ENCODE peak calls at places on chromosome 17, in eight cellular contexts. O is progenitor cell of endocrine pancreas; C is RPMI7951; N is non-pigmented ciliary epithelial cell; Y is small intestine; K is activated CD8-positive, alpha-beta T cell treated with anti-CD3 and anti-CD28 coated beads, Interleukin-2, amount 10 ng/mL, durations not matched to agents 7 days and 5 days; D is HFF-Myc; X is AG10803. G is an unnamed sample.

GRCh38 chr17:29119265-29119664 is 60.9 kb downstream of the MYO18A start:
- DNase-seq in Y (no peak), O (no peak), D (no peak), X (no peak), N (no peak), C (no peak), K (no peak), G (no peak)

GRCh38 chr17:60598001-60598736 is 1.8 kb upstream of the PPM1D start:
- DNase-seq in N (no peak), X (no peak), C (no peak), K (no peak), O (no peak), Y (no peak), D (no peak), G (no peak)

GRCh38 chr17:15265131-15265530 is at the start of gene PMP22:
- DNase-seq in O (no peak), C (no peak), D (no peak), K (no peak), Y (no peak), N (no peak), X (no peak), G (no peak)

GRCh38 chr17:77312786-77313599 is 172.2 kb downstream of the SEC14L1 start:
- DNase-seq in N (no peak), C (no peak), D (no peak), O (no peak), K (no peak), X (peak), Y (peak), G (peak)

GRCh38 chr17:61570118-61570517 is 20.9 kb downstream of the NACA2 start:
- DNase-seq in X (no peak), C (peak), D (no peak), K (no peak), Y (no peak), O (no peak), N (no peak), G (peak)

GRCh38 chr17:18356624-18357023 is 6.7 kb downstream of the SHMT1 start:
- DNase-seq in C (no peak), N (peak), O (no peak), Y (no peak), X (peak), K (no peak), D (no peak), G (peak)

GRCh38 chr17:49521521-49522185 is 26.6 kb downstream of the NGFR start:
- DNase-seq in N (no peak), X (no peak), K (no peak), Y (no peak), C (peak), O (no peak), D (no peak), G (no peak)

GRCh38 chr17:7982171-7982570 is 20.2 kb upstream of the GUCY2D start:
- DNase-seq in N (peak), C (peak), X (peak), K (no peak), D (no peak), O (no peak), Y (no peak), G (peak)

GRCh38 chr17:77685881-77686486 is 272.5 kb upstream of the TNRC6C start:
- DNase-seq in D (no peak), O (no peak), C (no peak), Y (no peak), K (no peak), N (no peak), X (no peak), G (no peak)

GRCh38 chr17:68182940-68183551 is 64.8 kb upstream of the AMZ2 start:
- DNase-seq in Y (peak), N (no peak), D (no peak), O (no peak), X (no peak), K (peak), C (no peak), G (no peak)

GRCh38 chr17:16150251-16150859 is 65.0 kb downstream of the NCOR1 start:
- DNase-seq in Y (no peak), O (no peak), X (peak), K (no peak), D (peak), C (peak), N (peak), G (peak)

GRCh38 chr17:78526231-78527025 is 50.8 kb downstream of the DNAH17 start:
- DNase-seq in Y (peak), N (no peak), C (no peak), K (no peak), X (no peak), O (no peak), D (no peak), G (no peak)